ENCODE peak calls at places on chromosome 2, in ten cellular contexts. B is NCI-H2081; Z is neural crest cell; M is GM23338; T is neuronal stem cell; E is fibroblast of pulmonary artery; V is Calu3; D is activated CD8-positive, alpha-beta memory T cell treated with anti-CD3 and anti-CD28 coated beads for 24 hours; J is NCI-H774; Q is Daoy. C is an unnamed sample.

GRCh38 chr2:44676379-44676778 is 265.1 kb upstream of the SIX3 start:
- DNase-seq in B (no peak), Z (no peak), M (no peak), T (no peak), E (no peak), V (no peak), D (no peak), J (no peak), Q (no peak), C (no peak)

GRCh38 chr2:100875516-100876230 is 55.7 kb downstream of the NPAS2 start:
- DNase-seq in B (no peak), Z (no peak), M (no peak), T (peak), E (no peak), V (no peak), D (no peak), J (peak), Q (no peak), C (no peak)

GRCh38 chr2:201942525-201942924 is 91.1 kb upstream of the FZD7 start:
- DNase-seq in B (no peak), Z (no peak), M (no peak), T (no peak), E (no peak), V (no peak), D (no peak), J (no peak), Q (no peak), C (no peak)

GRCh38 chr2:170206805-170207407 is 29.0 kb downstream of the MYO3B start:
- DNase-seq in B (no peak), Z (no peak), M (no peak), T (no peak), E (no peak), V (no peak), D (no peak), J (no peak), Q (no peak), C (no peak)

GRCh38 chr2:188437537-188437936 is 145.9 kb downstream of the GULP1 start:
- DNase-seq in B (no peak), Z (no peak), M (no peak), T (no peak), E (no peak), V (no peak), D (no peak), J (no peak), Q (no peak), C (no peak)

GRCh38 chr2:12110074-12110473 is 363.6 kb downstream of the LPIN1 start:
- DNase-seq in B (no peak), Z (no peak), M (no peak), T (no peak), E (no peak), V (no peak), D (no peak), J (no peak), Q (no peak), C (no peak)

GRCh38 chr2:5798083-5798482 is 105.9 kb downstream of the SOX11 start:
- DNase-seq in B (no peak), Z (no peak), M (no peak), T (no peak), E (no peak), V (no peak), D (no peak), J (no peak), Q (peak), C (no peak)

GRCh38 chr2:21395366-21395765 is 271.6 kb downstream of the TDRD15 start:
- DNase-seq in B (peak), Z (no peak), M (peak), T (no peak), E (no peak), V (no peak), D (no peak), J (no peak), Q (peak), C (no peak)

GRCh38 chr2:98530114-98530513 is 78.2 kb downstream of the COA5 start:
- DNase-seq in B (no peak), Z (no peak), M (no peak), T (no peak), E (no peak), V (no peak), D (no peak), J (no peak), Q (no peak), C (no peak)

GRCh38 chr2:187581125-187581896 is 27.1 kb upstream of the TFPI start:
- DNase-seq in B (peak), Z (peak), M (peak), T (peak), E (peak), V (peak), D (no peak), J (peak), Q (peak), C (no peak)

GRCh38 chr2:208363485-208363884 is 43.1 kb upstream of the PTH2R start:
- DNase-seq in B (no peak), Z (no peak), M (no peak), T (no peak), E (peak), V (no peak), D (no peak), J (no peak), Q (peak), C (no peak)

GRCh38 chr2:28824207-28824606 is 13.6 kb downstream of the SPDYA start:
- DNase-seq in B (no peak), Z (no peak), M (no peak), T (no peak), E (no peak), V (no peak), D (no peak), J (no peak), Q (no peak), C (no peak)

GRCh38 chr2:239049421-239050251 is 201.8 kb downstream of the TWIST2 start:
- DNase-seq in B (no peak), Z (no peak), M (no peak), T (no peak), E (peak), V (no peak), D (no peak), J (no peak), Q (no peak), C (no peak)

GRCh38 chr2:234701421-234701820 is 204.5 kb upstream of the ARL4C start:
- DNase-seq in B (no peak), Z (no peak), M (no peak), T (no peak), E (no peak), V (no peak), D (no peak), J (no peak), Q (no peak), C (no peak)

C was measured in NCI-H1092.